ENCODE peak calls at places on chromosomes 13 and 19, in five cellular contexts. X is HCT116, O is uterus, R is adrenal gland, N is A549. B is an unnamed sample.

GRCh38 chr19:875265-875879 is 15.9 kb downstream of the CFD start:
- DNase-seq in O (no peak), X (no peak), R (no peak), N (no peak), B (no peak)

GRCh38 chr13:35978607-35979316 is 152.4 kb downstream of the DCLK1 start:
- DNase-seq in R (peak; percentile 48), X (peak; percentile 29), N (peak; percentile 12), O (peak; percentile 60), B (no peak)

GRCh38 chr13:101289764-101290163 is 126.5 kb downstream of the NALCN start:
- DNase-seq in N (no peak), O (no peak), X (no peak), R (no peak), B (no peak)

GRCh38 chr13:73329355-73329754 is 270.6 kb downstream of the KLF5 start:
- DNase-seq in N (no peak), X (no peak), R (no peak), O (no peak), B (no peak)

GRCh38 chr13:82654851-82655517 is 1227.3 kb downstream of the SLITRK1 start:
- DNase-seq in X (no peak), N (no peak), O (no peak), R (peak; percentile 35), B (no peak)

GRCh38 chr19:13868663-13869062 is 8.3 kb upstream of the NANOS3 start:
- DNase-seq in X (no peak), N (no peak), R (no peak), O (no peak), B (no peak)

GRCh38 chr19:57583521-57584416 is at the start of gene ZIK1:
- DNase-seq in N (no peak), O (peak; percentile 88), R (peak; percentile 93), X (no peak), B (peak; percentile 86)

GRCh38 chr13:81872581-81872980 is 1531.7 kb upstream of the SPRY2 start:
- DNase-seq in X (peak; percentile 12), O (no peak), R (no peak), N (no peak), B (no peak)

GRCh38 chr13:39385621-39386231 is 217.3 kb downstream of the LHFPL6 start:
- DNase-seq in X (no peak), N (no peak), R (no peak), O (no peak), B (no peak)

GRCh38 chr19:34838753-34839431 is 65.9 kb upstream of the ZNF599 start:
- DNase-seq in X (no peak), R (no peak), N (no peak), O (no peak), B (no peak)

GRCh38 chr19:51511353-51511752 is 9.8 kb upstream of the SIGLEC12 start:
- DNase-seq in R (no peak), X (peak; percentile 7), O (no peak), N (no peak), B (no peak)

GRCh38 chr13:22703601-22704209 is 477.1 kb upstream of the SGCG start:
- DNase-seq in R (no peak), X (peak; percentile 40), N (no peak), O (no peak), B (no peak)

GRCh38 chr19:18046066-18046718 is 38.2 kb downstream of the ARRDC2 start:
- DNase-seq in N (no peak), X (peak; percentile 37), R (peak; percentile 72), O (peak; percentile 24), B (no peak)

GRCh38 chr13:100552755-100553154 is 35.8 kb downstream of the GGACT start:
- DNase-seq in X (no peak), N (no peak), O (no peak), R (no peak), B (no peak)

GRCh38 chr19:37867831-37868230 is 38.6 kb downstream of the WDR87 start:
- DNase-seq in O (no peak), X (no peak), N (no peak), R (no peak), B (no peak)

GRCh38 chr19:45691516-45692186 is at the start of gene SNRPD2:
- DNase-seq in X (peak; percentile 86), R (peak; percentile 96), N (peak; percentile 97), O (peak; percentile 93), B (peak; percentile 81)

GRCh38 chr13:113042456-113042855 is 63.1 kb upstream of the F7 start:
- DNase-seq in R (no peak), O (no peak), N (no peak), X (no peak), B (no peak)

GRCh38 chr13:54018485-54018884 is 989.9 kb downstream of the OLFM4 start:
- DNase-seq in X (no peak), N (no peak), R (no peak), O (no peak), B (no peak)

GRCh38 chr13:29591310-29591709 is 4.2 kb downstream of the SLC7A1 start:
- DNase-seq in N (no peak), R (no peak), X (no peak), O (no peak), B (no peak)

GRCh38 chr19:31071157-31071855 is 277.9 kb downstream of the TSHZ3 start:
- DNase-seq in N (no peak), X (no peak), O (no peak), R (no peak), B (no peak)

GRCh38 chr13:109678459-109678858 is 107.9 kb downstream of the IRS2 start:
- DNase-seq in O (no peak), R (no peak), N (no peak), X (no peak), B (no peak)

GRCh38 chr19:45952691-45953505 is 20.8 kb downstream of the NOVA2 start:
- DNase-seq in R (peak; percentile 61), N (peak; percentile 93), O (no peak), X (no peak), B (no peak)

GRCh38 chr19:41479757-41480191 is 36.8 kb downstream of the ERICH4 start:
- DNase-seq in N (no peak), X (no peak), R (peak; percentile 96), O (peak; percentile 74), B (no peak)
- TF ChIP-seq POLR2A in N (no peak), X (no peak), R (no peak), O (no peak), B (no peak)

GRCh38 chr19:49339364-49340068 is 4.3 kb downstream of the CD37 start:
- DNase-seq in X (no peak), O (peak; percentile 88), R (peak; percentile 93), N (no peak), B (no peak)
- TF ChIP-seq POLR2A in X (no peak), O (peak; percentile 56), R (no peak), N (no peak), B (no peak)

GRCh38 chr19:33379151-33379829 is 5.8 kb downstream of the CEBPG start:
- DNase-seq in X (no peak), N (no peak), O (no peak), R (no peak), B (no peak)
- TF ChIP-seq POLR2A in X (no peak), N (no peak), O (no peak), R (no peak), B (no peak)

GRCh38 chr19:38975861-38976271 is 324 bp upstream of the FBXO17 start:
- DNase-seq in R (no peak), N (peak; percentile 71), X (no peak), O (peak; percentile 51), B (no peak)
- TF ChIP-seq POLR2A in R (no peak), N (peak; percentile 21), X (no peak), O (no peak), B (no peak)

GRCh38 chr19:41351339-41352245 is 2.1 kb downstream of the TGFB1 start:
- DNase-seq in X (no peak), R (peak; percentile 64), N (peak; percentile 89), O (peak; percentile 67), B (peak; percentile 90)
- TF ChIP-seq POLR2A in X (no peak), R (no peak), N (peak; percentile 8), O (no peak), B (peak; percentile 82)

GRCh38 chr13:50285283-50285682 is 270.0 kb downstream of the KCNRG start:
- DNase-seq in O (no peak), X (no peak), R (no peak), N (no peak), B (no peak)
- TF ChIP-seq POLR2A in O (no peak), X (no peak), R (no peak), N (no peak), B (no peak)

DNA sequence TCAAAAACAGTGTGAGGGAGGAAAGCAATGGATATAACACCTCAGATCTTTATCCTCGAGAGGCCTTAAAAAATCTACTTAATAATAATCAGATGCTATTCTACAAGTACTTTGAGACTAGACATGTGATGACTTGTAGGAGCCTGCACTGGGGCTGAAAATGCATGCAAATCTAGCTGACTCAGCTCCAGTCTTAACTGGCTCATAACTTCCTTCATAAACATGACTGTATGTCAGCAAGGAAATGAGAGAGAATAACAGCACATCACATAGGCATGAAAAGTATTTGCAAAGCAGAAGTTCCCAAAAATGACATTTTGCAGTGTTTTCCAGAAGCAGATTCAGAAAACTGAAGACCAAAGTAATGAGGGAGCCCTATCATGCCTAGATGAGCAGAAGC is 38.1 kb downstream of the PSG5 start:
- DNase-seq in O (no peak), X (no peak), R (no peak), N (no peak), B (no peak)
- TF ChIP-seq POLR2A in O (no peak), X (no peak), R (no peak), N (no peak), B (no peak)

DNA sequence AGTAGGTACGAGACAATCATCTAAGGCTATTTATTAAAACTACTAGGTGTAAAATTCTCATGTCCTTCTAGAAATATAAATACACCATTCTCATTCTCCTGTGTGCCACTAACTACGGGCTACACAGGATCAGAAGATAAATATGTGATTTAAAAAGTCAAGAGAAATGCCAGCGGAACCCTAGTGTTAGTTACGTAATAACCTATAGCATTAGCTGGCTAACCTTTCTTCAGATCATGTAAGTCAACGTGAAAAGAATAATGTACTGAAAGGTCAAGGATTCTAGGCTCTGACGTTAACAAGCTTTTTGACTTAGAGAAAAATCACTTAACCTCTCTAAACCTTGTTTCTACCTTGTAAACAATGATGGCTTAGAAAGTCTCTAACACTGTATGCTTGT is 121.8 kb downstream of the RGCC start:
- DNase-seq in N (no peak), X (no peak), O (no peak), R (no peak), B (no peak)
- TF ChIP-seq POLR2A in N (no peak), X (no peak), O (no peak), R (no peak), B (no peak)

B was measured in GM12892.